ENCODE peak calls at places on chromosomes 12 and 14, in six cellular contexts. R is left colon, C is retina, N is aorta, T is GM04504, U is T follicular helper cell. X is an unnamed sample.

GRCh38 chr14:36070056-36071043 is 106.2 kb downstream of the PTCSC3 start:
- DNase-seq in R (peak), C (peak), N (no peak), T (peak), U (no peak), X (no peak)

GRCh38 chr14:91377700-91378652 is 39.6 kb downstream of the CCDC88C start:
- DNase-seq in R (peak), C (peak), N (no peak), T (no peak), U (no peak), X (no peak)

GRCh38 chr14:51872396-51872795 is 12.0 kb downstream of the GNG2 start:
- DNase-seq in R (no peak), C (no peak), N (no peak), T (no peak), U (no peak), X (no peak)

GRCh38 chr12:65945457-65945856 is 121.2 kb downstream of the HMGA2 start:
- DNase-seq in R (no peak), C (no peak), N (no peak), T (no peak), U (no peak), X (no peak)

GRCh38 chr12:11981174-11981733 is 89.5 kb upstream of the BCL2L14 start:
- DNase-seq in R (no peak), C (no peak), N (no peak), T (no peak), U (peak), X (peak)

GRCh38 chr12:120584343-120585149 is 3.3 kb upstream of the POP5 start:
- DNase-seq in R (peak), C (peak), N (peak), T (no peak), U (peak), X (peak)

GRCh38 chr12:80325167-80325959 is 118.7 kb upstream of the PTPRQ start:
- DNase-seq in R (no peak), C (no peak), N (no peak), T (no peak), U (no peak), X (no peak)

GRCh38 chr12:117513353-117513752 is 151.9 kb upstream of the NOS1 start:
- DNase-seq in R (no peak), C (no peak), N (no peak), T (no peak), U (no peak), X (no peak)

GRCh38 chr14:32337759-32338158 is 8.7 kb downstream of the AKAP6 start:
- DNase-seq in R (no peak), C (no peak), N (no peak), T (no peak), U (no peak), X (no peak)

GRCh38 chr14:96084796-96085195 is 45.6 kb downstream of the C14orf132 start:
- DNase-seq in R (peak), C (no peak), N (peak), T (no peak), U (no peak), X (no peak)

GRCh38 chr12:115051378-115051777 is 367.4 kb upstream of the TBX3 start:
- DNase-seq in R (no peak), C (peak), N (no peak), T (no peak), U (no peak), X (no peak)

GRCh38 chr12:50799908-50800307 is 36.0 kb downstream of the ATF1 start:
- DNase-seq in R (no peak), C (no peak), N (no peak), T (no peak), U (no peak), X (no peak)

GRCh38 chr12:64890873-64891468 is 66.5 kb downstream of the TBC1D30 start:
- DNase-seq in R (no peak), C (peak), N (no peak), T (peak), U (no peak), X (no peak)

GRCh38 chr14:104107611-104108569 is 22.4 kb downstream of the ASPG start:
- DNase-seq in R (peak), C (no peak), N (peak), T (no peak), U (no peak), X (no peak)

GRCh38 chr12:26017484-26018211 is 59.2 kb downstream of the RASSF8 start:
- DNase-seq in R (no peak), C (peak), N (no peak), T (no peak), U (no peak), X (no peak)

GRCh38 chr14:39267592-39268112 is 33.9 kb downstream of the MIA2 start:
- DNase-seq in R (no peak), C (no peak), N (no peak), T (peak), U (no peak), X (peak)

GRCh38 chr12:6476496-6476895 is 6.0 kb upstream of the VAMP1 start:
- DNase-seq in R (no peak), C (no peak), N (no peak), T (peak), U (no peak), X (no peak)

GRCh38 chr12:52050771-52051541 is at the start of gene NR4A1:
- DNase-seq in R (peak), C (peak), N (peak), T (peak), U (peak), X (peak)

X was measured in T-helper 1 cell.